ENCODE peak calls at places on chromosomes 12 and 14, in five cellular contexts. M, J, G, U and A are unnamed samples.

GRCh38 chr12:131827961-131828534 is at the start of gene MMP17:
- DNase-seq in J (peak), G (no peak), U (peak), M (peak), A (peak)

GRCh38 chr14:63890553-63890952 is 37.7 kb downstream of the SYNE2 start:
- DNase-seq in M (peak), G (no peak), U (no peak), J (no peak), A (no peak)

GRCh38 chr12:122880668-122881067 is 15.3 kb downstream of the VPS37B start:
- DNase-seq in G (peak), M (no peak), J (no peak), U (peak), A (peak)

GRCh38 chr14:87405563-87405962 is 587.4 kb downstream of the GALC start:
- DNase-seq in G (no peak), M (no peak), U (no peak), J (no peak), A (no peak)

GRCh38 chr14:51865953-51866747 is 5.7 kb downstream of the GNG2 start:
- DNase-seq in M (no peak), U (no peak), G (no peak), J (no peak), A (no peak)

GRCh38 chr12:49983892-49984291 is 11.1 kb downstream of the AQP6 start:
- DNase-seq in G (no peak), M (peak), J (no peak), U (no peak), A (no peak)

GRCh38 chr14:87113286-87113685 is 879.7 kb downstream of the GALC start:
- DNase-seq in M (no peak), G (no peak), J (no peak), U (no peak), A (no peak)

GRCh38 chr12:126667340-126667739 is 1599.6 kb upstream of the TMEM132C start:
- DNase-seq in U (peak), G (no peak), M (no peak), J (no peak), A (no peak)

GRCh38 chr12:63865448-63865847 is 20.9 kb downstream of the SRGAP1 start:
- DNase-seq in J (no peak), G (no peak), M (no peak), U (no peak), A (no peak)

GRCh38 chr14:63896278-63896720 is 43.5 kb downstream of the SYNE2 start:
- DNase-seq in G (peak), J (no peak), U (peak), M (peak), A (no peak)

GRCh38 chr14:64748521-64748920 is 44.3 kb downstream of the PLEKHG3 start:
- DNase-seq in U (no peak), J (no peak), G (no peak), M (no peak), A (no peak)

GRCh38 chr12:66744956-66745383 is 66.1 kb upstream of the GRIP1 start:
- DNase-seq in U (no peak), G (no peak), M (no peak), J (no peak), A (peak)

GRCh38 chr12:121578230-121579189 is 2.3 kb downstream of the KDM2B start:
- DNase-seq in G (no peak), M (peak), U (no peak), J (no peak), A (peak)

GRCh38 chr14:93343266-93343665 is 3.7 kb upstream of the COX8C start:
- DNase-seq in M (no peak), G (no peak), U (no peak), J (no peak), A (peak)

GRCh38 chr14:103070263-103070885 is 13.0 kb upstream of the CDC42BPB start:
- DNase-seq in J (no peak), M (no peak), G (no peak), U (no peak), A (no peak)

GRCh38 chr12:64679487-64679983 is 69.2 kb downstream of the RASSF3 start:
- DNase-seq in J (peak), M (peak), G (no peak), U (peak), A (no peak)

GRCh38 chr12:45561488-45561887 is 168.0 kb upstream of the ARID2 start:
- DNase-seq in M (no peak), G (no peak), J (no peak), U (no peak), A (no peak)

GRCh38 chr12:55642275-55643068 is 5.8 kb downstream of the OR10P1 start:
- DNase-seq in J (no peak), U (no peak), M (no peak), G (no peak), A (peak)

GRCh38 chr14:105212541-105213305 is 31.6 kb upstream of the NUDT14 start:
- DNase-seq in U (no peak), J (no peak), G (no peak), M (no peak), A (no peak)

GRCh38 chr12:120092531-120093335 is 23.8 kb downstream of the RAB35 start:
- DNase-seq in G (peak), U (no peak), M (no peak), J (no peak), A (no peak)

GRCh38 chr14:88502740-88503139 is 52.1 kb downstream of the PTPN21 start:
- DNase-seq in M (no peak), U (no peak), J (no peak), G (no peak), A (no peak)

GRCh38 chr12:90355701-90356345 is 599.2 kb downstream of the CCER1 start:
- DNase-seq in J (no peak), U (no peak), M (no peak), G (no peak), A (no peak)

GRCh38 chr12:107439101-107439738 is 246.4 kb upstream of the PWP1 start:
- DNase-seq in J (no peak), G (no peak), M (no peak), U (no peak), A (no peak)

GRCh38 chr12:66066071-66066928 is 64.2 kb downstream of the LLPH start:
- DNase-seq in M (peak), G (peak), U (no peak), J (no peak), A (peak)

GRCh38 chr12:102518871-102519270 is 38.5 kb upstream of the IGF1 start:
- DNase-seq in M (no peak), J (peak), U (no peak), G (no peak), A (no peak)

GRCh38 chr12:40375076-40375475 is 150.3 kb downstream of the LRRK2 start:
- DNase-seq in J (no peak), M (peak), U (peak), G (peak), A (peak)

GRCh38 chr14:81550001-81550642 is 16.5 kb upstream of the SEL1L start:
- DNase-seq in U (no peak), G (no peak), J (no peak), M (no peak), A (no peak)

GRCh38 chr12:59374783-59375182 is 221.0 kb upstream of the SLC16A7 start:
- DNase-seq in U (no peak), M (no peak), J (no peak), G (no peak), A (no peak)

GRCh38 chr12:92042791-92043531 is 102.7 kb downstream of the BTG1 start:
- DNase-seq in J (no peak), U (no peak), M (no peak), G (no peak), A (no peak)

GRCh38 chr14:72891666-72892102 is 2.2 kb downstream of the DPF3 start:
- DNase-seq in M (no peak), J (no peak), G (no peak), U (no peak), A (no peak)

DNA sequence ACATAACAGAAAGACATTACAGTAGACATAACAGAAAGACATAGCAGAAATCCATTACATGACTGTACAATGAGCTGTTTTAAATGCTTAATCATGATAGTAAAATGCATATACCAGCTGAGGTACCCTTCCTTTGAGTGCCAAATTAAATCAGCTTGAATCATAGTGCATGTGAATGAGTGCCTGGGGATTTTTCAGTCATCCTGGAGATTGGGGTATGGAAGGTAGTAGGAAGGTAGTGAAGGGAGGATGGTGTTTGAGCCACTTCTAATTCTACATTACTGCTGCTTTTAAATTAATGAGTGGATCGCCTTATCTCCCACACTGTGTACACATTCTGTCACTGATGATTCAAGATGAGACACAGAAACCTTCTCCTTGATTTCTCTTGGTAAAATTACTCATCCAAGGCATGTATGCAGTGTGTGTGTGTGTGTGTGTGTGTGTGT is 534.2 kb downstream of the LRFN5 start:
- DNase-seq in M (no peak), G (no peak), J (no peak), U (peak), A (no peak)
- TF ChIP-seq MYC in M (no peak), G (no peak), J (no peak), U (no peak), A (no peak)

DNA sequence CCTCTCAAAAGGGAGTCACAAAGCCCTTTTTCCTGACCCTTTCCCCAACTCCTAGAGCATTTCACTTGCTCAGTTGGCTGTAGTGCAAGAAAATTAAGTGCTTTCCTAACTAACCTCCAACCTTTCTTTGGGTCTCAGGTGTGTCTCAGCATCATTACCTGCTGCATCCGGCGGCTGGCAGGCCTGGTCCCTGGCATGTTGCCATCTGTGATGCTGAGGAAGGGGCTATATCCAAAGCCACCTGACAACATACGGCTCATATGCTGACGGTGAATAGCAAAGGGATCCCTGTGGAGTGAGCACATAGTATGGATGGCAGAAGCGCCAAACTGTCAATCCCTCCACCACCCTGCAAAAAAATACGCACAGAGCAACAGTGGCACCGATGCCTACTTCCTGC is 1.2 kb downstream of the MLF2 start:
- DNase-seq in J (no peak), M (no peak), U (no peak), G (no peak), A (no peak)
- H3K4me3 ChIP-seq in J (peak), M (peak), U (peak), G (peak), A (peak)

GRCh38 chr14:21102472-21103164 is 1.8 kb downstream of the TMEM253 start:
- DNase-seq in M (no peak), G (no peak), U (no peak), J (peak), A (no peak)

GRCh38 chr14:21103165-21103709 is 2.4 kb downstream of the TMEM253 start:
- DNase-seq in G (no peak), J (no peak), U (no peak), M (no peak), A (no peak)

GRCh38 chr14:21105095-21105494 is 4.2 kb downstream of the TMEM253 start:
- DNase-seq in G (no peak), J (no peak), U (no peak), M (no peak), A (no peak)

GRCh38 chr14:21104448-21105060 is 3.7 kb downstream of the TMEM253 start:
- DNase-seq in U (peak), J (peak), M (peak), G (no peak), A (peak)

DNA sequence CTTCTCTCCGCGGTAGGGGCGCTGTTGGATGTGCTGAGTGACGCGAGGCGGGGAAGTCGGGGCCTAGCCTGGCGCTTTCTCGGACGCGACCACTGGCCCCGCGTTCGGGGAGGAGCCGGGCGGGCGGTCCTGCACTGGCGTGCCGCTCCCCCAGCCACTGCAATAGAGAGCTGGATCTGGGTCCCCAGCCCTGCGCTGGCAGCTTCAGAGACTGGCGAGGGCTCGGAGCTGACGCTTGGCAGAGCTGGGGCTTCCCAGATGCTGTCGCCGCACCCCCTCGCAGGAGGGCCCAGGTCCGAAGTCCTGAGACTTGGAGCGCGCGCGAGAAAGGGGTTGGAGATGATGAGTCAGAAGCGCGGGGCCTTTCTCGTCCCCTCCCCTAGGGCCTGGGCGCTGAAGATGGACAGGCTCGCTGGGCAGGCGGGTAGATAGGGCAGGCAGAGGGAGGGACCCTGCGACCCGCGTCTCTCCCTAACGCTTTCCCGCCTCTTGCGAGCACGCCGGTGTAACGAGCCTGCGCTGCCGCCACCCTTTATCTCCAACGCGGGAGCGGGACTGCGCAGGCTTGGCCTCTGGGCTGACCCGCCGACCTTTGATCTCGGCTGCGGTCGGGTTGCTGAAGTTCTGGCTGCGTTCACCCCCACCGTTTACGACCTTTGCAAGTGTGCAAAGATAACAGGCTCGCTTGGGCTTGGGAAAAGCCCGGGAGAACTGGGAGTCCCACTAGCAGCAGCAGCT is 3.0 kb downstream of the TMEM253 start:
- DNase-seq in U (peak), G (peak), J (peak), M (peak), A (peak)
- TF ChIP-seq POLR2A in U (peak), G (no peak), J (peak), M (peak), A (peak)

DNA sequence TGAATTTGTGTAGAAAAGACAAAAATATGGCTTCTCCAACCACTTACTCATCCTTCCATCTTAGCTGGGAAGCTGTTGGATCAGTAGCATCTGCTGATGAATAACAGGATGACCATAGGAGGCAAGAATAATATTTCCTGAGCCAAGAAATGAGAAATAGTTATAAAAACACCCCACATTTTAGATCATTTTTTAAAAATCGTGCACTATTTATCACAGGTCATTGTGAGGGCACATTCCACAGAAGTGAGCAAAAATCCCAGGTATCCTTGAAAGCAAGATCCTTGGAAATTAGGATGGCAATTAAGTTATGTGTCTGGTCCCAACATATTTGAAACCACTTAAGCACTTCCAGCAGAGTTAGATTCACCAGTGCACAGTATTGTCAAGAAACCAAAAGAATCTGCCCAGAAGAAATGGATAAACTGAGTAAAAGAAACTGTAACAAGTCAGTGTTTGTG is 8.4 kb downstream of the FAR2 start:
- DNase-seq in U (no peak), M (peak), G (no peak), J (no peak), A (no peak)
- TF ChIP-seq MYC in U (no peak), M (no peak), G (no peak), J (no peak), A (no peak)

DNA sequence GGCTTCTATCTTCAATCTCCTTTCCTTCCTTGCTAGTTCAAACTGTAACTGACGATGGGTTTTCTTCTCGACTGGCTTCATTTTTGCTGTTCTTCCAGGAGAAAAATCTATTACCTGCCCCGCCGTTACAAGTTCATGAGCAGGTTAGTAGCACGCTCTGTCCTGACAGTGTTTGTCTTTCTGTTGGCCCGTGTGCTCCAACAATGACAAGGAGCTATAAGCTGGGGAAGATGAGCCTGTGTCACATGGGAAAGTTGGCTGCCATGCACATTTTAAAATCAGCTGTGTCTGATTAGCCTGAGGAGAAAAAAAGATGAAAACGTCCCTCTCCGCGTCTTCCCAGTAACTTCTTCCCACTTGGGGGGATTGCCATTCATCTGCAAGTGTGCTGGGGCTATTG is 180.2 kb downstream of the ANO4 start:
- DNase-seq in J (no peak), M (no peak), U (no peak), G (no peak), A (no peak)
- H3K4me3 ChIP-seq in J (no peak), M (no peak), U (no peak), G (no peak), A (no peak)